ENCODE peak calls at places on chromosome 19, in five cellular contexts. X is A549, Q is transverse colon, W is GM23248, S is heart right ventricle. L is an unnamed sample.
A peak's percentile ranks its signal among the peaks of the same experiment; 100 is the strongest.

GRCh38 chr19:47545061-47545948 is 27.6 kb downstream of the ZNF541 start:
- DNase-seq in X (no peak), Q (no peak), W (no peak), S (no peak), L (peak; percentile 52)

GRCh38 chr19:45895519-45895972 is 6.9 kb downstream of the MYPOP start:
- DNase-seq in W (no peak), X (no peak), Q (no peak), S (no peak), L (no peak)

GRCh38 chr19:4061683-4062575 is 4.8 kb downstream of the ZBTB7A start:
- DNase-seq in S (no peak), W (peak; percentile 39), X (no peak), Q (peak; percentile 90), L (peak; percentile 68)

GRCh38 chr19:5339470-5339949 is 1.1 kb downstream of the PTPRS start:
- DNase-seq in X (no peak), Q (no peak), S (no peak), W (peak; percentile 11), L (peak; percentile 77)

GRCh38 chr19:48556163-48556562 is 4.2 kb downstream of the SULT2B1 start:
- DNase-seq in X (peak; percentile 91), W (peak; percentile 88), S (no peak), Q (peak; percentile 61), L (no peak)

GRCh38 chr19:53624776-53625540 is 6.8 kb upstream of the DPRX start:
- DNase-seq in Q (no peak), S (no peak), X (no peak), W (no peak), L (no peak)

GRCh38 chr19:39946532-39946931 is 12.1 kb upstream of the FCGBP start:
- DNase-seq in X (no peak), Q (no peak), W (peak; percentile 42), S (no peak), L (no peak)

GRCh38 chr19:33621811-33622504 is at the start of gene CHST8:
- DNase-seq in Q (peak; percentile 18), W (peak; percentile 69), X (no peak), S (peak; percentile 45), L (peak; percentile 80)

GRCh38 chr19:50667759-50668231 is 18.6 kb downstream of the C19orf81 start:
- DNase-seq in X (no peak), W (no peak), S (no peak), Q (no peak), L (no peak)

GRCh38 chr19:19423322-19423721 is 17.8 kb downstream of the GATAD2A start:
- DNase-seq in X (no peak), W (no peak), S (no peak), Q (no peak), L (no peak)

GRCh38 chr19:4083677-4084546 is 17.2 kb upstream of the ZBTB7A start:
- DNase-seq in X (no peak), W (no peak), S (peak; percentile 50), Q (peak; percentile 73), L (no peak)

GRCh38 chr19:44777715-44778347 is at the start of gene CBLC:
- DNase-seq in S (no peak), W (peak; percentile 8), Q (peak; percentile 92), X (no peak), L (peak; percentile 51)

GRCh38 chr19:7928334-7928706 is 2.4 kb upstream of the CTXN1 start:
- DNase-seq in W (peak; percentile 54), Q (no peak), X (no peak), S (no peak), L (peak; percentile 69)

GRCh38 chr19:19170053-19170945 is at the start of gene MEF2B:
- DNase-seq in W (peak; percentile 73), X (no peak), S (peak; percentile 80), Q (peak; percentile 87), L (peak; percentile 85)

GRCh38 chr19:50718255-50719118 is 1.1 kb downstream of the SHANK1 start:
- DNase-seq in S (no peak), X (no peak), Q (no peak), W (peak; percentile 65), L (no peak)

GRCh38 chr19:10858204-10858828 is 10.1 kb downstream of the C19orf38 start:
- DNase-seq in W (peak; percentile 50), Q (no peak), X (no peak), S (no peak), L (no peak)

GRCh38 chr19:52665529-52665928 is 27.4 kb upstream of the ZNF83 start:
- DNase-seq in Q (no peak), S (no peak), W (peak; percentile 23), X (no peak), L (no peak)

GRCh38 chr19:10643968-10644290 is 10.2 kb upstream of the ILF3 start:
- DNase-seq in W (no peak), S (peak; percentile 23), X (no peak), Q (no peak), L (no peak)

GRCh38 chr19:4730740-4731171 is 7.1 kb upstream of the DPP9 start:
- DNase-seq in Q (peak; percentile 37), X (peak; percentile 31), W (peak; percentile 31), S (no peak), L (peak; percentile 67)

GRCh38 chr19:49832556-49832955 is 14.5 kb downstream of the MED25 start:
- DNase-seq in X (no peak), Q (no peak), S (no peak), W (no peak), L (no peak)

GRCh38 chr19:40703029-40703755 is 12.7 kb upstream of the NUMBL start:
- DNase-seq in Q (no peak), W (no peak), S (no peak), X (no peak), L (no peak)

GRCh38 chr19:34489175-34489574 is 7.6 kb downstream of the WTIP start:
- DNase-seq in S (no peak), X (no peak), W (no peak), Q (no peak), L (no peak)

GRCh38 chr19:39078436-39079200 is 5.5 kb upstream of the ACP7 start:
- DNase-seq in S (no peak), X (peak; percentile 94), W (peak; percentile 99), Q (no peak), L (no peak)

GRCh38 chr19:21127898-21128297 is 13.9 kb upstream of the ZNF431 start:
- DNase-seq in W (no peak), Q (no peak), S (no peak), X (no peak), L (no peak)

GRCh38 chr19:54029930-54030490 is 33.7 kb downstream of the VSTM1 start:
- DNase-seq in S (peak; percentile 34), Q (peak; percentile 53), X (peak; percentile 70), W (peak; percentile 71), L (no peak)

GRCh38 chr19:48608798-48609263 is 2.3 kb downstream of the SPACA4 start:
- DNase-seq in W (peak; percentile 73), Q (peak; percentile 68), S (no peak), X (peak; percentile 88), L (no peak)

GRCh38 chr19:7734220-7735203 is 2.6 kb upstream of the CLEC4G start:
- DNase-seq in X (no peak), W (peak; percentile 37), S (no peak), Q (no peak), L (no peak)

GRCh38 chr19:34600366-34600765 is 76.6 kb downstream of the SCGB2B2 start:
- DNase-seq in W (no peak), X (no peak), Q (no peak), S (no peak), L (no peak)

GRCh38 chr19:14561832-14562351 is 10.0 kb downstream of the NDUFB7 start:
- DNase-seq in X (no peak), S (peak; percentile 45), Q (no peak), W (no peak), L (peak; percentile 84)

GRCh38 chr19:50417138-50417849 is 1.4 kb upstream of the SPIB start:
- DNase-seq in X (no peak), W (no peak), S (no peak), Q (peak; percentile 57), L (no peak)

GRCh38 chr19:19654441-19654840 is 9.0 kb downstream of the ATP13A1 start:
- DNase-seq in Q (no peak), S (no peak), W (no peak), X (no peak), L (no peak)

GRCh38 chr19:46813570-46814358 is 25.4 kb upstream of the SLC1A5 start:
- DNase-seq in X (peak; percentile 47), W (no peak), S (peak; percentile 65), Q (peak; percentile 61), L (peak; percentile 80)

GRCh38 chr19:2663920-2664571 is 38.4 kb downstream of the GNG7 start:
- DNase-seq in Q (peak; percentile 80), X (no peak), W (no peak), S (peak; percentile 74), L (peak; percentile 85)

GRCh38 chr19:8054169-8054568 is 1.6 kb downstream of the CCL25 start:
- DNase-seq in Q (no peak), W (no peak), X (no peak), S (no peak), L (no peak)

GRCh38 chr19:56137405-56137804 is 3.7 kb upstream of the ZNF444 start:
- DNase-seq in W (no peak), S (no peak), X (no peak), Q (peak; percentile 88), L (no peak)

GRCh38 chr19:57233207-57233606 is 2.4 kb downstream of the AURKC start:
- DNase-seq in W (no peak), S (no peak), Q (no peak), X (no peak), L (no peak)
- H3K27ac ChIP-seq in W (no peak overlapping the region), S (no peak overlapping the region), Q (no peak overlapping the region), X (no peak overlapping the region), L (no peak overlapping the region)

GRCh38 chr19:1512671-1513491 is at the start of gene ADAMTSL5:
- DNase-seq in X (peak; percentile 41), S (peak; percentile 58), Q (peak; percentile 84), W (peak; percentile 88), L (peak; percentile 88)

GRCh38 chr19:1511989-1512338 is 855 bp downstream of the ADAMTSL5 start:
- DNase-seq in Q (no peak), W (no peak), X (no peak), S (no peak), L (peak; percentile 68)

GRCh38 chr19:1514295-1514661 is 1.5 kb upstream of the ADAMTSL5 start:
- DNase-seq in Q (no peak), X (no peak), W (no peak), S (no peak), L (peak; percentile 42)

GRCh38 chr19:1514986-1515721 is 2.3 kb upstream of the ADAMTSL5 start:
- DNase-seq in X (no peak), S (no peak), W (no peak), Q (no peak), L (peak; percentile 50)

GRCh38 chr19:1513492-1514294 is 874 bp upstream of the ADAMTSL5 start:
- DNase-seq in S (no peak), W (peak; percentile 86), X (peak; percentile 39), Q (peak; percentile 69), L (peak; percentile 47)
- H3K27ac ChIP-seq in S (peak overlapping the region; percentile 91), W (peak overlapping the region; percentile 48), X (peak overlapping the region; percentile 82), Q (peak overlapping the region; percentile 81), L (peak overlapping the region; percentile 87)

DNA sequence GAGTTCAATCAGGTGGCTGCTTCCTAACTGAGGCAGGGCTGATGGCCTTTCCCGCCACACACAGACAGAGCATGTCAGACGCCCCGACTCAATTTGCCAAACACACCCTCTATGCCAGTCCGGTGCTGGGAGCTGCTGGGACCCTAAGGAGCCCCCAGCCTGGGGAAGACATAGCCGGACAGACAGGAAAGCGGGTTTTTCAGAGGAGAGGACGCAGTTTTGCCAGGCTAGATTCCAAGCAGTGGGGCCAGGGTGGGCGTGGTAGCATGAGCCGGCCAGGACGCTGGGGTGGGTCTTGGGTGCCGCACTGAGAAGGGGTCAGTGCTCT is 19.8 kb downstream of the MAST3 start:
- DNase-seq in S (no peak), W (no peak), X (no peak), Q (no peak), L (no peak)
- H3K27ac ChIP-seq in S (no peak overlapping the region), W (no peak overlapping the region), X (no peak overlapping the region), Q (peak overlapping the region; percentile 13), L (no peak overlapping the region)

GRCh38 chr19:1651061-1651547 is 1.3 kb downstream of the TCF3 start:
- DNase-seq in W (peak; percentile 52), S (no peak), X (no peak), Q (peak; percentile 70), L (no peak)
- H3K27ac ChIP-seq in W (no peak overlapping the region), S (peak overlapping the region; percentile 79), X (peak overlapping the region; percentile 98), Q (peak overlapping the region; percentile 91), L (no peak overlapping the region)